ENCODE peak calls at places on chromosomes 16 and 17, in ten cellular contexts. W is heart right ventricle; O is CD8-positive, alpha-beta T cell; S is activated CD8-positive, alpha-beta T cell treated with anti-CD3 and anti-CD28 coated beads for 36 hours; R is osteoblast; J is cardiac muscle cell; D is thoracic aorta; U is heart left ventricle; B is HFFc6; T is lung. A is an unnamed sample.

GRCh38 chr17:41563607-41564006 is 8.3 kb downstream of the KRT9 start:
- DNase-seq in W (no peak), O (no peak), S (no peak), R (no peak), J (peak), D (no peak), U (no peak), B (no peak), T (no peak), A (no peak)

GRCh38 chr17:78572277-78573205 is 4.7 kb downstream of the DNAH17 start:
- DNase-seq in W (no peak), O (no peak), S (no peak), R (peak), J (peak), D (no peak), U (no peak), B (no peak), T (no peak), A (no peak)

GRCh38 chr16:22300427-22301071 is 3.3 kb downstream of the POLR3E start:
- DNase-seq in W (peak), O (peak), S (peak), R (peak), J (peak), D (no peak), U (peak), B (peak), T (peak), A (no peak)

GRCh38 chr16:8854298-8854948 is 14.4 kb downstream of the CARHSP1 start:
- DNase-seq in W (no peak), O (no peak), S (no peak), R (peak), J (no peak), D (no peak), U (no peak), B (no peak), T (no peak), A (no peak)

GRCh38 chr16:61654962-61655361 is 381.3 kb downstream of the CDH8 start:
- DNase-seq in W (no peak), O (no peak), S (no peak), R (no peak), J (no peak), D (no peak), U (no peak), B (no peak), T (no peak), A (no peak)

GRCh38 chr17:63967953-63968352 is 4.8 kb downstream of the SCN4A start:
- DNase-seq in W (no peak), O (no peak), S (peak), R (no peak), J (no peak), D (no peak), U (no peak), B (no peak), T (no peak), A (no peak)

GRCh38 chr16:2776500-2777139 is 460 bp downstream of the ELOB start:
- DNase-seq in W (peak), O (no peak), S (peak), R (peak), J (no peak), D (no peak), U (peak), B (no peak), T (no peak), A (no peak)

GRCh38 chr16:48895142-48895541 is 285.2 kb upstream of the N4BP1 start:
- DNase-seq in W (no peak), O (no peak), S (no peak), R (no peak), J (peak), D (no peak), U (no peak), B (no peak), T (no peak), A (no peak)

GRCh38 chr17:29588561-29589411 is 662 bp downstream of the GIT1 start:
- DNase-seq in W (peak), O (peak), S (peak), R (peak), J (peak), D (no peak), U (peak), B (peak), T (no peak), A (no peak)

GRCh38 chr17:19646788-19647696 is 1.5 kb upstream of the ALDH3A2 start:
- DNase-seq in W (no peak), O (no peak), S (peak), R (peak), J (no peak), D (no peak), U (no peak), B (no peak), T (no peak), A (no peak)

GRCh38 chr17:60390223-60390622 is 1.7 kb downstream of the USP32 start:
- DNase-seq in W (no peak), O (no peak), S (no peak), R (peak), J (no peak), D (no peak), U (no peak), B (peak), T (peak), A (no peak)

DNA sequence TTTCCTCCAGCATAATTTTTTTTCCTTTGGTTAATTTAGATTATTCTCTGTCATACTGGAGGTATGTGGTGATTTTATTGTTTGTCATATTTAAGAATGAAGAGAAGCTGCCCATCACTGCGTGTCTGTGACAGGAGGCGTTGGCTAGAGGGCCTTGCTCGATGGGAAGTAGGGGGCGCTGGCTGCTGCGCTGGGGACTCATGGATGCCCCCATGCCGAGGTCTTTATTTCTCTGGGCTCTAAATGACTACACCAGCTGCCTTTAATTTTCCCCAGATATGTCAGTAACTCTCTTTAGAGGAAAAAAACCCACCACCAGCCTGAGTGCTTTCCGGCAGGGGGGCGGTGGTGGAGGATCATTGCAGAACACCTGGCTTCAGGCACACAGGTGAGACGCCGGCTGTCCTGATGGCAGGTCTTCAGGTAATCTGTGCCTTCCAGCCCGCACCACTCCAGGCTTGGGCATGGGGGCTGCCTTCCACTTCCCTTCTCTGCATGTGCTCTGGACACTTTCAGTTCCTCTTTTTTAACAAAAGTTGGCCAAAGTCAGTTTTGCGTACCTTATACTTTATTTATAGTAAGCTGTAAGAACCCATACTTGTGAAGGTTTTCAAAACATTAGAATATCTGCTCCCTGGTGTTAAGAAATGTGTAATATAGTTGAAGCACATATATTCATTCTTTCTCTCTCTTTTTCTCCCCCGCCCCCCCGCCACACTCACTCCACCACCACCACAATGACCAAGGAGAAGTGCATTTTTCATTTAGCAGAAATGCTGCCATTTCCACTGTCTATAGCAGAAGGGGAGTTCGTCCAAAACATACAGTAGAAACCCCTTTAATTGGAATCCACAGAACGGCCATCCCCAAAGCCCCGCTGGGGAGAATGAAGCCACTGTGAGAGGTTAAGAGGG is 192.7 kb downstream of the RPTOR start:
- DNase-seq in W (no peak), O (no peak), S (peak), R (no peak), J (no peak), D (no peak), U (no peak), B (no peak), T (no peak), A (no peak)
- TF ChIP-seq CTCF in W (no peak), O (no peak), S (no peak), R (no peak), J (no peak), D (no peak), U (no peak), B (no peak), T (no peak), A (no peak)

GRCh38 chr17:50807014-50807413 is 28.4 kb upstream of the WFIKKN2 start:
- DNase-seq in W (no peak), O (no peak), S (no peak), R (no peak), J (no peak), D (no peak), U (no peak), B (no peak), T (no peak), A (no peak)

GRCh38 chr17:50808413-50808812 is 27.0 kb upstream of the WFIKKN2 start:
- DNase-seq in W (no peak), O (no peak), S (no peak), R (no peak), J (no peak), D (no peak), U (no peak), B (no peak), T (no peak), A (no peak)

GRCh38 chr17:50807675-50808074 is 27.7 kb upstream of the WFIKKN2 start:
- DNase-seq in W (no peak), O (no peak), S (no peak), R (no peak), J (no peak), D (no peak), U (no peak), B (no peak), T (no peak), A (no peak)

GRCh38 chr17:50805486-50805885 is 29.9 kb upstream of the WFIKKN2 start:
- DNase-seq in W (no peak), O (no peak), S (no peak), R (no peak), J (no peak), D (no peak), U (no peak), B (no peak), T (no peak), A (no peak)

DNA sequence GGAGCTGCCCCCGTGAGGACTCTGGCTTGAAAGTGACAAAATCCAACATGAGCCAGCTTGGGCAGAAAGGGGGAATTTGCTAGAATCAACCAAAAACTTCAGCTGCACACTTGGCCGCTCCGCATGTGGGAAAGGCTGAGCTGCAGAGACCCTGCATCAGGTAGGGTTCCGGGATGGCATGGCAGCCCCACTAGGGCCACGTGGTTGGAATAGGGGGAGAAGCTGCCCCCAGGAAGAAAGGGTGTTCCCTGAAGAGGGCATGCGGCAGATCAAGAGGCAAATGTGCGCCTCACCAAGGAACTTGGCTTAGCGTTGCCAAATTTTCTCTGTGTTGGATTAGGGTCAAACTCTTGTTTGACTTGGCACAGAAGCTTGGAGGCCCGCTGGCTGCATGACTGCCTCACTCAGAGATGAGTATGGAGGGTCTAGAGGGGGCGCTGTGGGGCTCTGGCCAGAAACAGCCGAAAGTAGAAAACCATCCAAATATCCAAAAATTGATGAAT is 29.2 kb upstream of the WFIKKN2 start:
- DNase-seq in W (no peak), O (no peak), S (peak), R (peak), J (no peak), D (no peak), U (no peak), B (no peak), T (no peak), A (no peak)
- TF ChIP-seq CTCF in W (peak), O (no peak), S (no peak), R (peak), J (peak), D (no peak), U (no peak), B (peak), T (no peak), A (peak)

GRCh38 chr16:89704281-89704680 is 2.8 kb upstream of the SPATA2L start:
- DNase-seq in W (no peak), O (no peak), S (no peak), R (peak), J (no peak), D (no peak), U (no peak), B (no peak), T (no peak), A (no peak)

GRCh38 chr16:89700100-89700648 is 1.3 kb downstream of the SPATA2L start:
- DNase-seq in W (peak), O (peak), S (peak), R (peak), J (peak), D (peak), U (peak), B (peak), T (peak), A (peak)

GRCh38 chr16:89705006-89705405 is 3.5 kb upstream of the SPATA2L start:
- DNase-seq in W (no peak), O (no peak), S (no peak), R (peak), J (no peak), D (no peak), U (no peak), B (no peak), T (no peak), A (no peak)

GRCh38 chr16:89700649-89701424 is 668 bp downstream of the SPATA2L start:
- DNase-seq in W (no peak), O (peak), S (peak), R (peak), J (peak), D (no peak), U (no peak), B (no peak), T (no peak), A (no peak)

DNA sequence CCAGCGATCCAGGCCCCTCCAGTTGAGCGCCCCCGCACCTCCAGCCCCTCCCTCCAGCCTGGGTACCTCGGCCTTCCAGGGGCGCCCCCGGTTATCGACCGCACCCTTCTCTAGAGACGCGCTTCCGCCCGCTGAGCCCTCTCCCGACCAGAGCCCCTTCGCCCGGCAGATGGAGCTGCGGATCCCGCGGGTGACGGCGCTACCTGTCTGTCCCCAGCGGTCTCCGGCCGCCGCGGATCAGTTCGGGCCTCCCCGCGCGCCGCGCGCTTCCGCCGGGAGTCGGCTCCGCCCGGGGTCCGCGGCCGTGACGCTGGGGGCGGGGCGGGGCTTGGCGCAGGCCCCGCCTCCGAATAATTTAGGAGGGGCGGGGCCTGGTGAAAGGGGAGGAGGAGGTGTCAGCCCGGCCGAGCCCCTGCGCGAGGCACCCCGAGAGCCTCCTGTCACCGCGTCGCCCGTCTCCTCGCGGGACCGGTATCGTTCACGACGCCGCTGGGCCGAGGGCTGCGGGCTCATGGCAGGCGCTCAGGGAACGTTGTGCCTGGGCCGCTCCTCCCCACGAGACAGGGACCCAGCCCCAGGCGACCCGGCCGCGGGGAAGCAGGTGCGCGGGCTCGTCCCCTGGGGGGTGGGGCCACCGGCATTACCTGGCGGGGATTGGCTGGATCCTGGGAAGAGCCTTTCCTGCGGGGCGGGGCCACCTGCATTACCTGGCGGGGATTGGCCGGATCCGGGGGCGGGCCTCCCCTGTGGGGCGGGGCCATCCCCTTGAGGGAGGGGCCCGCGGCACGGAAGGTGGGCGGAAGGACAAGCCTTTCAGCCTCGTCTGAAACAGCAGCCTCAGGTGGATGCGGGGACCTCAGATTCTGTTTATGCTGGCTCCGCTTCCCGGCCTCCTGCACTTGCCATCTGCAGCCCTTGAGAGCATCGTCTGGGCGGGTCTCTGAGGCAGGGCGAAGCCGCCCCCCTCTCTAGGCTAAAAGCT is at the start of gene SPATA2L:
- DNase-seq in W (peak), O (peak), S (peak), R (peak), J (peak), D (no peak), U (peak), B (peak), T (peak), A (peak)
- TF ChIP-seq CTCF in W (peak), O (peak), S (peak), R (no peak), J (no peak), D (no peak), U (no peak), B (peak), T (no peak), A (no peak)

GRCh38 chr17:7856081-7856791 is 1.1 kb downstream of the NAA38 start:
- DNase-seq in W (peak), O (no peak), S (peak), R (peak), J (no peak), D (no peak), U (peak), B (no peak), T (no peak), A (no peak)

GRCh38 chr17:7858487-7858832 is 657 bp downstream of the CYB5D1 start:
- DNase-seq in W (peak), O (no peak), S (peak), R (peak), J (peak), D (no peak), U (peak), B (peak), T (no peak), A (no peak)

GRCh38 chr17:7857724-7858486 is at the start of gene CYB5D1:
- DNase-seq in W (peak), O (peak), S (peak), R (peak), J (peak), D (peak), U (peak), B (peak), T (peak), A (no peak)

GRCh38 chr17:7855643-7856080 is 796 bp downstream of the TMEM88 start:
- DNase-seq in W (peak), O (no peak), S (no peak), R (no peak), J (no peak), D (no peak), U (peak), B (no peak), T (no peak), A (no peak)

DNA sequence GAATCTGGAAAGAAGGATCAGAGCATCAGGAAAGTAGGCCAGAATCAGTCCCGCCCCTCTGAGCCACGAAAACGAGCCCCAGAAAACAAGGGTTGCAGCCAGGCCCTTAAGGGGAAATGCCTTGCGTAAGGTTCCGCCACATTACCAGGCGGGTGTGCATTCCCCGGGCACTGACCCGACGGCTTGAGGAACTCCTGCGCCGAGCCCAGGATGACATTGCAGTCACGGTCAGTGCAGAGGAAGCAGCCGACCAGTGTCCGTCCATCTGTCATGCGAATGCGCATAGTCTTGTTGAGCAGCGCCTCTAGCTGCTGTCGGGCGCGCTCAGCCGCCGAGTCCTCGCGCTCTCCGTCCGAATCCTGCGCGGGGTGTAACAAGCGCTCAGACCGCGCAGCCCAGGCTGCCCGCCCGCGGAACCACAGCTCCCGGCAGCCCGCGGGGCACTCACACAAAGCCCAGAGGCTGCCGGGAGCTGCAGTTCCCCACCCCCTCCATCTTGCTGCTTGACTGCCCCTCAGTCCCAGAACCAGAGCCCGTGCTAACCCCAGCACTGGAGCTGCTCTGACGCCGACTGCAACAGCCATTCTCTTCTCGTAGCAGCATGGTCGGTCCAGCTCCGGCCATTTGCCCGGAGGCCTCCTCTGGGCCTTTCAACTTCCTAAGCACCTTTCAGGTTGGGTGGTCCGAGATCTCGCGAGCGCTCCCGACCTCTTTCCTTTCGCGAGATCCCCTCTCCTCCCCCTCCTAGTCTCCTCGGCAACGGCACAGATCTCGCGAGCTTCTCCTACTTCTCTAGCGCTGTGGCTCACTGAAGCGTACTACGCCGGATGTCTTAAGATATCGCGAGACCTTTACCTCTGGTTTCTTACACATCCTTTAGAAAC is at the start of gene NAA38:
- DNase-seq in W (peak), O (peak), S (peak), R (peak), J (peak), D (peak), U (peak), B (peak), T (peak), A (peak)
- TF ChIP-seq CTCF in W (peak), O (no peak), S (no peak), R (peak), J (peak), D (peak), U (peak), B (peak), T (peak), A (peak)

GRCh38 chr16:1107731-1108130 is 11.7 kb upstream of the C1QTNF8 start:
- DNase-seq in W (no peak), O (no peak), S (no peak), R (no peak), J (no peak), D (no peak), U (no peak), B (no peak), T (no peak), A (no peak)

GRCh38 chr16:1107141-1107540 is 11.1 kb upstream of the C1QTNF8 start:
- DNase-seq in W (no peak), O (no peak), S (no peak), R (no peak), J (no peak), D (no peak), U (no peak), B (no peak), T (no peak), A (no peak)

GRCh38 chr16:1105888-1106620 is 10.0 kb upstream of the C1QTNF8 start:
- DNase-seq in W (peak), O (peak), S (peak), R (peak), J (peak), D (no peak), U (peak), B (peak), T (peak), A (peak)

GRCh38 chr16:1108299-1109252 is 12.5 kb upstream of the C1QTNF8 start:
- DNase-seq in W (peak), O (no peak), S (no peak), R (peak), J (no peak), D (no peak), U (no peak), B (no peak), T (no peak), A (no peak)

GRCh38 chr16:1106659-1107058 is 10.6 kb upstream of the C1QTNF8 start:
- DNase-seq in W (no peak), O (no peak), S (no peak), R (no peak), J (no peak), D (no peak), U (no peak), B (no peak), T (no peak), A (no peak)
- TF ChIP-seq CTCF in W (no peak), O (no peak), S (no peak), R (no peak), J (no peak), D (no peak), U (no peak), B (peak), T (no peak), A (no peak)